ENCODE peak calls at places on chromosomes 4 and X, in ten cellular contexts. B, C, L, V, G, A, U, S, P and Q are unnamed samples.

GRCh38 chrX:7159132-7159861 is 11.3 kb upstream of the PUDP start:
- DNase-seq in B (no peak), C (peak; percentile 87), L (no peak), V (no peak), G (no peak), A (no peak), U (no peak), S (no peak), P (peak; percentile 48), Q (peak; percentile 74)

GRCh38 chr4:1910643-1911042 is 39.5 kb downstream of the NSD2 start:
- DNase-seq in B (no peak), C (peak; percentile 64), L (no peak), V (no peak), G (peak; percentile 33), A (no peak), U (no peak), S (peak; percentile 55), P (peak; percentile 17), Q (peak; percentile 55)

GRCh38 chr4:39936565-39937418 is 40.9 kb downstream of the PDS5A start:
- DNase-seq in B (no peak), C (peak; percentile 56), L (no peak), V (no peak), G (no peak), A (no peak), U (no peak), S (no peak), P (no peak), Q (no peak)

GRCh38 chrX:17242470-17242869 is 132.5 kb upstream of the NHS start:
- DNase-seq in B (peak; percentile 10), C (peak; percentile 51), L (no peak), V (no peak), G (peak; percentile 16), A (no peak), U (no peak), S (peak; percentile 72), P (peak; percentile 23), Q (peak; percentile 65)

GRCh38 chrX:15786930-15787329 is 3.4 kb upstream of the ZRSR2 start:
- DNase-seq in B (no peak), C (no peak), L (no peak), V (peak; percentile 7), G (no peak), A (no peak), U (no peak), S (no peak), P (no peak), Q (no peak)

GRCh38 chr4:159540038-159540437 is 437.2 kb downstream of the RAPGEF2 start:
- DNase-seq in B (no peak), C (no peak), L (no peak), V (no peak), G (no peak), A (no peak), U (no peak), S (no peak), P (no peak), Q (no peak)

GRCh38 chrX:48035891-48036290 is 29.1 kb downstream of the SPACA5 start:
- DNase-seq in B (no peak), C (no peak), L (no peak), V (no peak), G (no peak), A (no peak), U (no peak), S (no peak), P (no peak), Q (no peak)

GRCh38 chrX:133979641-133980230 is 5.7 kb downstream of the GPC3 start:
- DNase-seq in B (no peak), C (no peak), L (no peak), V (no peak), G (no peak), A (no peak), U (no peak), S (no peak), P (no peak), Q (no peak)

GRCh38 chr4:183722738-183723560 is 63.9 kb downstream of the TRAPPC11 start:
- DNase-seq in B (peak; percentile 98), C (peak; percentile 63), L (peak; percentile 24), V (no peak), G (peak; percentile 30), A (no peak), U (peak; percentile 74), S (peak; percentile 46), P (peak; percentile 54), Q (peak; percentile 56)

GRCh38 chr4:106502106-106502699 is 133.6 kb upstream of the GIMD1 start:
- DNase-seq in B (peak; percentile 13), C (peak; percentile 65), L (no peak), V (no peak), G (peak; percentile 43), A (no peak), U (peak; percentile 55), S (peak; percentile 57), P (peak; percentile 58), Q (peak; percentile 71)

GRCh38 chrX:68186552-68187262 is 246.6 kb downstream of the OPHN1 start:
- DNase-seq in B (no peak), C (peak; percentile 43), L (no peak), V (peak; percentile 14), G (no peak), A (no peak), U (no peak), S (no peak), P (no peak), Q (peak; percentile 62)

GRCh38 chr4:99966692-99967091 is 16.6 kb upstream of the H2AZ1 start:
- DNase-seq in B (no peak), C (peak; percentile 24), L (no peak), V (no peak), G (no peak), A (no peak), U (no peak), S (no peak), P (no peak), Q (no peak)

GRCh38 chr4:2073808-2074481 is 14.8 kb downstream of the NAT8L start:
- DNase-seq in B (no peak), C (no peak), L (no peak), V (no peak), G (no peak), A (no peak), U (no peak), S (no peak), P (no peak), Q (no peak)

GRCh38 chrX:69321789-69322188 is 156.5 kb upstream of the PJA1 start:
- DNase-seq in B (no peak), C (no peak), L (no peak), V (no peak), G (no peak), A (no peak), U (no peak), S (no peak), P (no peak), Q (no peak)

GRCh38 chrX:17932781-17933180 is 71.7 kb upstream of the RAI2 start:
- DNase-seq in B (no peak), C (no peak), L (no peak), V (no peak), G (no peak), A (no peak), U (no peak), S (no peak), P (no peak), Q (no peak)

GRCh38 chrX:12894074-12894691 is 12.2 kb upstream of the TLR8 start:
- DNase-seq in B (no peak), C (peak; percentile 24), L (no peak), V (peak; percentile 4), G (peak; percentile 29), A (no peak), U (peak; percentile 52), S (peak; percentile 66), P (peak; percentile 4), Q (peak; percentile 25)

GRCh38 chr4:152258804-152259708 is 276.8 kb downstream of the FBXW7 start:
- DNase-seq in B (no peak), C (peak; percentile 96), L (no peak), V (no peak), G (no peak), A (no peak), U (no peak), S (no peak), P (peak; percentile 73), Q (peak; percentile 97)

GRCh38 chr4:88792268-88792781 is 94.7 kb upstream of the NAP1L5 start:
- DNase-seq in B (no peak), C (peak; percentile 93), L (no peak), V (no peak), G (no peak), A (no peak), U (no peak), S (no peak), P (peak; percentile 59), Q (peak; percentile 95)

GRCh38 chr4:20418865-20419451 is 167.3 kb downstream of the SLIT2 start:
- DNase-seq in B (peak; percentile 29), C (peak; percentile 72), L (no peak), V (no peak), G (no peak), A (no peak), U (no peak), S (peak; percentile 39), P (peak; percentile 31), Q (peak; percentile 71)

GRCh38 chr4:17664755-17665154 is 50.3 kb downstream of the MED28 start:
- DNase-seq in B (no peak), C (no peak), L (no peak), V (no peak), G (no peak), A (no peak), U (no peak), S (no peak), P (no peak), Q (peak; percentile 61)

GRCh38 chr4:169438057-169438480 is 167.3 kb upstream of the SH3RF1 start:
- DNase-seq in B (no peak), C (no peak), L (no peak), V (no peak), G (no peak), A (no peak), U (no peak), S (no peak), P (no peak), Q (peak; percentile 11)

GRCh38 chr4:10733016-10733415 is 48.4 kb upstream of the CLNK start:
- DNase-seq in B (no peak), C (no peak), L (no peak), V (no peak), G (no peak), A (no peak), U (no peak), S (no peak), P (no peak), Q (no peak)

GRCh38 chr4:90226734-90227133 is 99.5 kb downstream of the CCSER1 start:
- DNase-seq in B (no peak), C (no peak), L (no peak), V (no peak), G (no peak), A (no peak), U (no peak), S (no peak), P (no peak), Q (peak; percentile 95)

GRCh38 chr4:26993541-26993940 is 132.9 kb downstream of the STIM2 start:
- DNase-seq in B (no peak), C (no peak), L (no peak), V (no peak), G (no peak), A (no peak), U (no peak), S (no peak), P (no peak), Q (no peak)

GRCh38 chrX:30504309-30504708 is 73.3 kb downstream of the TASL start:
- DNase-seq in B (peak; percentile 4), C (peak; percentile 27), L (no peak), V (peak; percentile 10), G (no peak), A (no peak), U (no peak), S (peak; percentile 46), P (no peak), Q (peak; percentile 46)

GRCh38 chrX:29535212-29536162 is 679.9 kb upstream of the MAGEB2 start:
- DNase-seq in B (no peak), C (peak; percentile 40), L (no peak), V (no peak), G (no peak), A (no peak), U (no peak), S (no peak), P (peak; percentile 1), Q (no peak)

GRCh38 chrX:48897157-48897620 is 379 bp downstream of the TIMM17B start:
- DNase-seq in B (peak; percentile 48), C (peak; percentile 76), L (no peak), V (no peak), G (peak; percentile 48), A (no peak), U (peak; percentile 87), S (peak; percentile 70), P (peak; percentile 55), Q (peak; percentile 82)

GRCh38 chr4:174214102-174214878 is 69.2 kb downstream of the FBXO8 start:
- DNase-seq in B (no peak), C (peak; percentile 47), L (no peak), V (no peak), G (no peak), A (no peak), U (no peak), S (peak; percentile 13), P (peak; percentile 41), Q (no peak)